ENCODE peak calls at places on chromosomes 7 and 10, in eight cellular contexts. D, G, T, F, J, Y, Z and E are unnamed samples. For H3K27me3, the result is how much of the 10 kb centered on the place peaks cover.

GRCh38 chr7:89500082-89500481 is 654.2 kb upstream of the STEAP1 start:
- DNase-seq in G (no peak), T (no peak), Z (no peak), F (no peak), J (no peak), Y (no peak), D (no peak), E (no peak)

GRCh38 chr10:58412502-58412961 is 27.3 kb downstream of the TFAM start:
- DNase-seq in Y (no peak), G (no peak), T (no peak), J (no peak), D (peak), F (no peak), Z (peak), E (no peak)

GRCh38 chr10:6786579-6787031 is 206.5 kb upstream of the PRKCQ start:
- DNase-seq in F (no peak), D (no peak), T (no peak), Y (no peak), Z (no peak), G (no peak), J (no peak), E (peak)

GRCh38 chr7:150901160-150902035 is 49.1 kb downstream of the AOC1 start:
- DNase-seq in T (no peak), Z (no peak), J (peak), Y (no peak), F (peak), D (no peak), G (no peak), E (no peak)

GRCh38 chr7:121608785-121609184 is 212.7 kb upstream of the FAM3C start:
- DNase-seq in D (no peak), J (peak), G (no peak), Z (no peak), T (no peak), Y (no peak), F (no peak), E (no peak)

GRCh38 chr7:55325371-55325792 is 39.8 kb upstream of the LANCL2 start:
- DNase-seq in J (peak), F (peak), D (no peak), Z (no peak), Y (no peak), T (no peak), G (no peak), E (no peak)

GRCh38 chr10:112952282-112952991 is 2.4 kb downstream of the TCF7L2 start:
- DNase-seq in G (peak), Z (no peak), F (peak), T (no peak), D (no peak), Y (no peak), J (peak), E (peak)

GRCh38 chr10:12350925-12351324 is 1.6 kb downstream of the CAMK1D start:
- DNase-seq in F (no peak), G (no peak), J (no peak), T (no peak), Z (no peak), Y (no peak), D (no peak), E (no peak)

GRCh38 chr10:128137877-128138276 is 11.7 kb upstream of the MKI67 start:
- DNase-seq in Z (no peak), Y (no peak), J (no peak), T (no peak), F (no peak), D (no peak), G (no peak), E (no peak)

GRCh38 chr7:22589641-22590141 is 89.7 kb upstream of the STEAP1B start:
- DNase-seq in F (peak), D (no peak), Y (no peak), J (peak), Z (no peak), G (peak), T (no peak), E (no peak)

GRCh38 chr7:155388561-155388960 is 69.4 kb upstream of the EN2 start:
- DNase-seq in G (no peak), Z (no peak), F (no peak), J (no peak), Y (no peak), T (no peak), D (no peak), E (no peak)

GRCh38 chr10:125002423-125003145 is 60.7 kb downstream of the ZRANB1 start:
- DNase-seq in G (peak), D (no peak), T (peak), Y (no peak), J (peak), Z (no peak), F (peak), E (peak)

GRCh38 chr10:35019037-35019794 is 70.9 kb downstream of the CUL2 start:
- DNase-seq in Z (no peak), F (no peak), J (no peak), Y (no peak), D (no peak), G (no peak), T (no peak), E (no peak)

GRCh38 chr7:107427462-107427861 is 42.4 kb upstream of the GPR22 start:
- DNase-seq in Y (no peak), D (no peak), Z (no peak), T (no peak), J (no peak), F (peak), G (no peak), E (no peak)

GRCh38 chr7:154931906-154932305 is 71.0 kb downstream of the PAXIP1 start:
- DNase-seq in D (no peak), J (no peak), Y (no peak), Z (no peak), T (no peak), G (no peak), F (no peak), E (no peak)

GRCh38 chr7:148622887-148623585 is 32.5 kb downstream of the C7orf33 start:
- DNase-seq in D (no peak), T (no peak), G (no peak), F (no peak), Z (no peak), Y (no peak), J (no peak), E (no peak)

GRCh38 chr10:18659784-18660561 is 742 bp downstream of the ARL5B start:
- DNase-seq in T (no peak), Y (no peak), F (no peak), Z (peak), G (no peak), J (no peak), D (no peak), E (no peak)

GRCh38 chr7:45897042-45897690 is 8.9 kb downstream of the IGFBP1 start:
- DNase-seq in Z (no peak), J (no peak), T (no peak), F (no peak), G (no peak), D (no peak), Y (no peak), E (no peak)

GRCh38 chr10:112721080-112721698 is 228.9 kb upstream of the TCF7L2 start:
- DNase-seq in D (no peak), Z (no peak), G (no peak), T (no peak), Y (no peak), J (no peak), F (no peak), E (no peak)

GRCh38 chr10:111113961-111114830 is 37.4 kb downstream of the ADRA2A start:
- DNase-seq in Y (no peak), G (no peak), D (no peak), F (no peak), Z (peak), T (no peak), J (no peak), E (no peak)

GRCh38 chr7:31333301-31333700 is 7.2 kb downstream of the NEUROD6 start:
- DNase-seq in J (no peak), F (no peak), G (no peak), Z (no peak), D (no peak), Y (no peak), T (no peak), E (no peak)

GRCh38 chr10:32963102-32963501 is 5.1 kb upstream of the ITGB1 start:
- DNase-seq in T (no peak), Y (no peak), J (no peak), F (no peak), G (no peak), D (no peak), Z (no peak), E (no peak)

GRCh38 chr10:23070819-23071218 is 24.6 kb upstream of the MSRB2 start:
- DNase-seq in J (no peak), D (no peak), F (no peak), Z (no peak), T (no peak), Y (no peak), G (no peak), E (no peak)

GRCh38 chr10:77973276-77973675 is 46.7 kb upstream of the DLG5 start:
- DNase-seq in Y (no peak), J (no peak), D (no peak), T (no peak), Z (no peak), G (no peak), F (no peak), E (no peak)

GRCh38 chr7:30177186-30177585 is 42.4 kb downstream of the MTURN start:
- DNase-seq in J (no peak), Z (no peak), Y (no peak), F (no peak), D (no peak), G (no peak), T (no peak), E (no peak)

GRCh38 chr10:70458329-70459060 is 17.0 kb upstream of the NODAL start:
- DNase-seq in Y (no peak), Z (peak), G (peak), J (peak), F (peak), T (no peak), D (no peak), E (no peak)

GRCh38 chr10:57754803-57755202 is 512.9 kb downstream of the IPMK start:
- DNase-seq in G (no peak), Y (no peak), J (no peak), F (no peak), Z (no peak), D (no peak), T (no peak), E (no peak)

GRCh38 chr10:129898701-129899563 is 65.1 kb downstream of the EBF3 start:
- DNase-seq in J (no peak), Y (no peak), G (no peak), Z (no peak), F (no peak), T (no peak), D (no peak), E (no peak)
- H3K27me3 ChIP-seq in J (half or more), Y (under half), G (under half), Z (under half), F (half or more), T (under half), D (under half), E (under half)

DNA sequence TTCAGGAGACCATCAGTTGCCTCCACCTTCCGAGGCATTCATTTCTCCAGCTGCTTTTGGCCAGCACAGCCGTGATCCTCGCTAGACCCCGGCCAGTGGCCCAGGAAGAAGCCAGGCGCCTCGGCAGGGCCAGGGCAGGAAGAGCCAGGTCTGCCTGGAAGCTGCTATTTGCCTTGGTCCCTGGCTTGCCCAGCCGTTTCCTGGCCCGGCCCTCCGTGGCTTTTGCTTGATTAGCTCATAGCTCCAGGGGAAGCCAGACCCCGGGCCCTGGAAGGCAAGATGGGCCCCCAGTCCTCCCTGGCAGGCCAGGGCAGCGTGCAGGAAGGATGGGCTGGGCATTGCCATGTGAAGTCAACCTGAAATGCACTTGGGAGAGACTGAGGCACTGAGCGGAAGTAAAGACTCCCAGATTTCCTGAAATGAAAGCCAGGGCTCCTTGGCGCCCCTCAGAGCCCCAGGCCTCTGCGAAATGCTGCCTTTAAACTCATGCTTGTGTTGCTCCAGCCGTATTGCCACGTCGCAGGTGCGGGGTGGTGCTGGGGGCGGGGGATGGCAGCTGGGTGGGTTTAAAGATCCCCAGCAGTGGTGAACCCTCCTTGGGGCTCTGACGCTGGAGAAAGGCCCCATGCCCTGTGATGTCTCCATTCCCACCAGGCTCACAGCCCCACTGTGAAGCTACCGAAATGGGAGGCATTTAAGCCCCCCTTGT is 160.6 kb downstream of the GRK5 start:
- DNase-seq in T (no peak), Y (no peak), G (no peak), J (no peak), D (no peak), F (no peak), Z (no peak), E (no peak)
- H3K27ac ChIP-seq in T (no peak), Y (no peak), G (peak), J (no peak), D (no peak), F (peak), Z (no peak), E (no peak)

GRCh38 chr10:43075612-43076003 is 1.3 kb upstream of the RET start:
- DNase-seq in J (no peak), F (no peak), D (no peak), T (no peak), Z (peak), Y (no peak), G (no peak), E (no peak)

GRCh38 chr10:43073721-43074120 is 3.1 kb upstream of the RET start:
- DNase-seq in J (no peak), G (no peak), Y (no peak), Z (no peak), T (no peak), D (no peak), F (no peak), E (no peak)

GRCh38 chr10:43074409-43074808 is 2.5 kb upstream of the RET start:
- DNase-seq in Y (no peak), F (no peak), J (no peak), Z (no peak), D (no peak), T (no peak), G (no peak), E (no peak)

GRCh38 chr10:43076311-43076875 is 476 bp upstream of the RET start:
- DNase-seq in D (no peak), T (no peak), Z (peak), J (no peak), F (no peak), G (no peak), Y (no peak), E (no peak)

GRCh38 chr10:43074827-43075611 is 1.9 kb upstream of the RET start:
- DNase-seq in Y (no peak), G (no peak), Z (no peak), F (peak), T (no peak), J (no peak), D (no peak), E (no peak)
- H3K27me3 ChIP-seq in Y (under half), G (under half), Z (under half), F (half or more), T (under half), J (under half), D (under half), E (under half)

DNA sequence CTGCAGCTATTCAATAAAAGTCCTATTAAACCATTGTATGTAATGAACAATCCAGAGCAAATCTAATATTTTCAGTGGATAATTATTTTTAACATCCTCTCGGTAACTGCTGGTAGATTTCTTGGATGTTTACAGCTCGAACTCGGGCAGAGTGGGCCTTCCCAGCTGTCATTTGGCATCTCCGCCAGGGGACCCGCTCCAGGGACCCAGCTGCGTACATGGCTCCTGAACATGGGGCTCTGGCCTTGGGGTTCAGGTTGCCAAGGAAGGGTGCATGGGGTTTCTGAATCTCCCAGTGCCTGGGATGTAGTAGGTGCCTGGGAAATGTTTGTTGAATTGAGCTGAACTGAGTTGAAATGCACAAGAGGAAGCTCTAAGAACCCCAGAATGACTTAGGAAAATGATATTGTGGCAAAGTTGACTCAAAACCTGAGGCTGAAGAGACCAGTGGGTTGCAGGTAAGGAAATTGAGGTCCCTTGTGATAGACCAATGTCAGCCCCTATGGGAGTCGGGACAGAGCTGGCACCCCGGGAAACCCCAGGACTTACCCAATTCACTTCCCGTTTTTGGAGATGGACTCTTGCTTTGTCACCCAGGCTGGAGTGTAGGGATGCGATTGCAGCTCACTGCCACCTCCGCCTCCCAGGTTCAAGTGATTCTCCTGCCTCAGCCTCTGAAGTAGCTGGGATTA is 228.4 kb downstream of the CUX1 start:
- DNase-seq in Z (no peak), J (no peak), G (no peak), D (no peak), F (no peak), T (no peak), Y (no peak), E (no peak)
- H3K27ac ChIP-seq in Z (no peak), J (no peak), G (peak), D (no peak), F (peak), T (no peak), Y (no peak), E (peak)

DNA sequence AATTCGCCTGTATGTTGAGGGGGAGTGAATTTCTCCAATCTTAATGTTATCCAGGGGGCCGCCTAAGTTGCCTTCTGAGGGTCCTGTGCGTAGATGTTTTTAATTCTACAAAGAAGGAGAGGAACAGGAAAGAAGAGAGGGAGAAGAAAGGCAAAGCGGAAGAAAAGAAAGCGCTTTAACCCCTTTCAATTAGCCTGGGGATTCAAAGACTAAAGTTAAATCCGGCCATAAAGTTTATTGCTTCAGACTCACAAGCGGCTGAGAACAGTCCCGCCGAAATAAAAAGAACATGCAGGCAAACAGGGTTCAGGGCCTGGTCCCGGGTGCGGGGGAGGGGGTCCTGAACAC is 4.5 kb downstream of the HOXA5 start:
- DNase-seq in G (no peak), Y (no peak), F (no peak), T (no peak), J (no peak), D (no peak), Z (no peak), E (no peak)
- H3K27me3 ChIP-seq in G (under half), Y (under half), F (half or more), T (half or more), J (under half), D (under half), Z (half or more), E (half or more)

DNA sequence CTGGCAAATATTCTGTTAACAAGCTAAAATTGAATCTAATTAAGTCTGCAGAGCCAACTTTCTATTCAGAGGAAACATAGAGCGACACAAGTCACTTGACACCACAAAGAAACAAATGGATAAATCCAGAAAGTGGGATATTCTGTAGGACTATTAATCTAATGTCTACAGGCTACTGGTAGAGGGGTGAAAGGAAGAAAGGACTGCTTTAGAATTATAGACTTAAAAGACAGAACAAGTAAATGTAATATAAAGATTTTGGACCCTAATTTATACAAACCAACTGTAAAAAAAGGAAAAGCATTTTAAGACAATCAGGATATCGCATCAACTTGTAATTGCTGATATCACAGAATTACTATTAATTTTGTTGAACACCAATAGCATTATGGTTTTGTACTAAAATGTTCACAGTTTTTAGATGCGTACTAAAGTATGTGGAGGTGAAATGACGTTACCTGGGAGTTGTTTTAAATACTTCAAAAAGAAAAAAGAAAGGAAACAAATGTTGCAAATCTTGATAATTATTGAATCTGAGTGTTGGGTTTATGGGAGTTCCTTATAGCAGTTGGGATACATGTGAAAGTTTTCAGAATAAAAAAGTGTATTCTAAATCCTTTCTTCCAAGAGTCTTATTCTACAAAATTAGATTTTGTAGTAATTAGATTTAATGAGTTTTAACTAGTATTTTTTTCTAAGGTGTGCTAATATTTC is 73.5 kb upstream of the ASAH2 start:
- DNase-seq in Z (no peak), Y (no peak), J (no peak), T (no peak), D (no peak), F (no peak), G (no peak), E (no peak)
- H3K27ac ChIP-seq in Z (no peak), Y (no peak), J (no peak), T (no peak), D (peak), F (peak), G (peak), E (no peak)

GRCh38 chr7:142899661-142900060 is 14.1 kb upstream of the TRPV6 start:
- DNase-seq in J (no peak), F (no peak), G (no peak), T (no peak), D (no peak), Y (no peak), Z (no peak), E (no peak)

GRCh38 chr7:142896151-142896550 is 10.6 kb upstream of the TRPV6 start:
- DNase-seq in D (no peak), Y (no peak), J (no peak), F (no peak), G (no peak), T (no peak), Z (peak), E (no peak)

GRCh38 chr7:142897691-142898090 is 12.1 kb upstream of the TRPV6 start:
- DNase-seq in F (no peak), Z (no peak), J (no peak), G (no peak), T (no peak), Y (no peak), D (no peak), E (no peak)

GRCh38 chr7:142896741-142897379 is 11.3 kb upstream of the TRPV6 start:
- DNase-seq in D (no peak), J (no peak), T (no peak), F (no peak), G (no peak), Y (no peak), Z (no peak), E (no peak)

GRCh38 chr7:142898377-142899235 is 13.1 kb upstream of the TRPV6 start:
- DNase-seq in Z (no peak), J (no peak), F (no peak), T (no peak), G (no peak), Y (no peak), D (no peak), E (no peak)
- H3K27me3 ChIP-seq in Z (under half), J (under half), F (under half), T (under half), G (under half), Y (under half), D (under half), E (under half)

GRCh38 chr7:137950263-137950621 is 51.6 kb downstream of the CREB3L2 start:
- DNase-seq in G (no peak), F (no peak), Y (no peak), J (no peak), D (no peak), T (no peak), Z (no peak), E (no peak)
- H3K27ac ChIP-seq in G (no peak), F (no peak), Y (no peak), J (peak), D (no peak), T (no peak), Z (no peak), E (no peak)

GRCh38 chr10:100825325-100825875 is 80.0 kb downstream of the PAX2 start:
- DNase-seq in T (no peak), G (peak), J (no peak), Y (no peak), Z (no peak), F (no peak), D (no peak), E (no peak)
- H3K27me3 ChIP-seq in T (half or more), G (half or more), J (half or more), Y (under half), Z (half or more), F (half or more), D (half or more), E (half or more)

GRCh38 chr7:1919539-1920265 is 249.6 kb downstream of the ELFN1 start:
- DNase-seq in G (no peak), Y (no peak), D (no peak), J (peak), F (peak), T (no peak), Z (no peak), E (peak)
- H3K27ac ChIP-seq in G (no peak), Y (peak), D (no peak), J (no peak), F (peak), T (no peak), Z (no peak), E (peak)